ENCODE peak calls at places on chromosomes 13 and 19, in four cellular contexts. U is testis, M is glutamatergic neuron, O is BJ. P is an unnamed sample.

GRCh38 chr13:71801165-71801564 is 65.8 kb downstream of the DACH1 start:
- DNase-seq in U (no peak), M (no peak), O (no peak), P (no peak)

GRCh38 chr19:280541-281007 is 10.6 kb downstream of the PLPP2 start:
- DNase-seq in U (no peak), M (peak), O (no peak), P (no peak)

GRCh38 chr19:3785938-3786824 is at the start of gene MATK:
- DNase-seq in U (no peak), M (no peak), O (no peak), P (no peak)

GRCh38 chr13:97753269-97753668 is 200.2 kb upstream of the IPO5 start:
- DNase-seq in U (no peak), M (no peak), O (no peak), P (no peak)

GRCh38 chr19:35973487-35973886 is 21.5 kb upstream of the SDHAF1 start:
- DNase-seq in U (no peak), M (no peak), O (no peak), P (no peak)

GRCh38 chr19:15129856-15130580 is 22.8 kb downstream of the SYDE1 start:
- DNase-seq in U (no peak), M (no peak), O (no peak), P (no peak)

GRCh38 chr13:73390100-73390499 is 331.3 kb downstream of the KLF5 start:
- DNase-seq in U (no peak), M (no peak), O (no peak), P (no peak)

GRCh38 chr19:10855879-10856522 is 7.8 kb downstream of the C19orf38 start:
- DNase-seq in U (peak), M (no peak), O (no peak), P (no peak)

GRCh38 chr19:44142014-44142523 is 715 bp downstream of the ZNF234 start:
- DNase-seq in U (no peak), M (no peak), O (no peak), P (no peak)

GRCh38 chr13:113927661-113928581 is 46.0 kb downstream of the C13orf46 start:
- DNase-seq in U (peak), M (no peak), O (peak), P (no peak)

GRCh38 chr13:92657565-92657964 is 569.0 kb upstream of the GPC6 start:
- DNase-seq in U (no peak), M (no peak), O (no peak), P (no peak)

GRCh38 chr19:19997656-19998268 is 41.5 kb downstream of the ZNF682 start:
- DNase-seq in U (peak), M (peak), O (no peak), P (peak)

GRCh38 chr13:31409678-31410356 is 210.0 kb downstream of the B3GLCT start:
- DNase-seq in U (no peak), M (no peak), O (no peak), P (no peak)

GRCh38 chr19:42191855-42192254 is 25.6 kb downstream of the DEDD2 start:
- DNase-seq in U (no peak), M (no peak), O (no peak), P (no peak)

GRCh38 chr13:20997301-20998061 is 63.9 kb downstream of the LATS2 start:
- DNase-seq in U (no peak), M (no peak), O (peak), P (no peak)

GRCh38 chr13:30739646-30740642 is 4.6 kb downstream of the ALOX5AP start:
- DNase-seq in U (no peak), M (no peak), O (no peak), P (no peak)

GRCh38 chr19:45500918-45501729 is 2.9 kb downstream of the PPM1N start:
- DNase-seq in U (no peak), M (no peak), O (no peak), P (no peak)

GRCh38 chr19:57576661-57577060 is 2.0 kb downstream of the ZNF416 start:
- DNase-seq in U (no peak), M (no peak), O (no peak), P (no peak)

GRCh38 chr19:48351341-48351752 is 12.4 kb downstream of the TMEM143 start:
- DNase-seq in U (peak), M (peak), O (no peak), P (peak)

GRCh38 chr13:20492641-20493040 is 33.0 kb downstream of the CRYL1 start:
- DNase-seq in U (peak), M (peak), O (no peak), P (peak)

GRCh38 chr13:89239361-89240127 is 1568.4 kb downstream of the SLITRK5 start:
- DNase-seq in U (no peak), M (no peak), O (no peak), P (no peak)

GRCh38 chr19:6095760-6096159 is 14.5 kb downstream of the RFX2 start:
- DNase-seq in U (no peak), M (no peak), O (no peak), P (no peak)

GRCh38 chr13:27020415-27020814 is 151.2 kb downstream of the USP12 start:
- DNase-seq in U (no peak), M (no peak), O (no peak), P (no peak)

GRCh38 chr19:46515879-46516350 is 20.2 kb upstream of the PNMA8B start:
- DNase-seq in U (no peak), M (no peak), O (no peak), P (no peak)

GRCh38 chr19:18488403-18488723 is 33.5 kb downstream of the ELL start:
- DNase-seq in U (no peak), M (no peak), O (no peak), P (no peak)
- TF ChIP-seq CTCF in U (peak), M (peak), O (peak), P (no peak)

GRCh38 chr19:50896591-50897190 is 14.5 kb downstream of the KLK4 start:
- DNase-seq in U (no peak), M (no peak), O (no peak), P (no peak)

GRCh38 chr19:50897191-50897607 is 14.0 kb downstream of the KLK4 start:
- DNase-seq in U (no peak), M (no peak), O (no peak), P (no peak)

GRCh38 chr19:50898018-50898417 is 13.2 kb downstream of the KLK4 start:
- DNase-seq in U (no peak), M (no peak), O (no peak), P (no peak)

GRCh38 chr19:50899549-50899948 is 11.6 kb downstream of the KLK4 start:
- DNase-seq in U (no peak), M (no peak), O (no peak), P (no peak)

DNA sequence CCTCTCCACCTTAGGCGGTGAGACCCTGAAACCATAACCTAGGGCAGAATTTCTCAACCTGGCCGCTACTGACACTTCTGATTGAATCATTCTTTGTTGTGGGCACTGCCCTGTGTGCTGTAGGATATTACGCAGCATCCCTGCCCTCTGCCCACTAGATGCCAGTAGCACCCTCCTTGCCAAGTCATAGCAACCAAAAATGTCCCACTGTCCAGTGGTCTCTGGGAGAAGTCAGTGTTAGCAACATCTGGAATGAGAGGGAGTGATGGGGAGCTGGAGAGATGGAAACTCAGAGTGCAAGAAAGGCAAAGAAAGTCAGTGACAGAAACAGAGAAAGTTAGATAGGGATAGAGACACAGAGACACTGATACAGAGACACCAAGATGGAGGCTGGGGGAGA is 13.6 kb downstream of the KLK4 start:
- DNase-seq in U (no peak), M (no peak), O (no peak), P (no peak)
- TF ChIP-seq CTCF in U (no peak), M (no peak), O (no peak), P (no peak)

GRCh38 chr13:105144936-105145335 is 1390.5 kb downstream of the EFNB2 start:
- DNase-seq in U (no peak), M (no peak), O (no peak), P (no peak)

GRCh38 chr13:105139380-105140285 is 1395.8 kb downstream of the EFNB2 start:
- DNase-seq in U (peak), M (no peak), O (no peak), P (no peak)

GRCh38 chr13:105147481-105147880 is 1388.0 kb downstream of the EFNB2 start:
- DNase-seq in U (no peak), M (no peak), O (no peak), P (no peak)

GRCh38 chr13:105142556-105142955 is 1392.9 kb downstream of the EFNB2 start:
- DNase-seq in U (no peak), M (no peak), O (no peak), P (no peak)

GRCh38 chr13:105144020-105144419 is 1391.4 kb downstream of the EFNB2 start:
- DNase-seq in U (no peak), M (no peak), O (no peak), P (no peak)
- TF ChIP-seq CTCF in U (no peak), M (no peak), O (no peak), P (no peak)

GRCh38 chr13:47798906-47799305 is 202.2 kb downstream of the SUCLA2 start:
- DNase-seq in U (no peak), M (no peak), O (no peak), P (no peak)
- TF ChIP-seq CTCF in U (no peak), M (no peak), O (peak), P (no peak)

DNA sequence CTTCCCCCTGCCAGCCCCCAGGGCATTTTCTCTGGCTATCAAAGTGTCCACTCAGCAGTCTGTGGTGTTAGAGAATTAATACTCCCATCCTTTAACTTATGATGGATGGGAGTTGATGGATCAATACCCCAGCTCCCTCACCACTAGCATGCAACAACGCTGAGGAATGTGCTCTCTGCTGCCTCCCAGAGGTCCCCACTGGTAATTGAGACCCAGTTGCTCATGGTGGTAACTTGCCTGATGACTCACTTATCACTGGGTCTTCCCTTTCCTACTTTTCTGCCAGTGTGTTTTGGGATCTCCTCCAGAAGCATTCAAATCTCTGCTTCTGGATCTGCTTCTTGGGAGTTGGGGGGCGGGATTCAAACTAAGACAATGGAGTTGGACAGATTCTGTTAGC is 20.3 kb upstream of the CACNA1A start:
- DNase-seq in U (no peak), M (peak), O (no peak), P (peak)
- TF ChIP-seq CTCF in U (no peak), M (peak), O (peak), P (peak)

GRCh38 chr13:24742294-24742693 is 21.7 kb upstream of the RNF17 start:
- DNase-seq in U (no peak), M (no peak), O (no peak), P (no peak)

GRCh38 chr13:24742986-24743385 is 21.0 kb upstream of the RNF17 start:
- DNase-seq in U (no peak), M (no peak), O (no peak), P (no peak)

GRCh38 chr13:24740014-24740890 is 23.7 kb upstream of the RNF17 start:
- DNase-seq in U (no peak), M (no peak), O (no peak), P (no peak)

GRCh38 chr13:24741791-24742190 is 22.2 kb upstream of the RNF17 start:
- DNase-seq in U (no peak), M (no peak), O (no peak), P (no peak)

GRCh38 chr13:24741016-24741662 is 22.8 kb upstream of the RNF17 start:
- DNase-seq in U (no peak), M (no peak), O (no peak), P (no peak)
- TF ChIP-seq CTCF in U (no peak), M (no peak), O (peak), P (peak)